ENCODE peak calls at places on chromosomes 13 and 19, in five cellular contexts. U is heart left ventricle, F is psoas muscle, Q is hepatocyte, S is mammary epithelial cell. G is an unnamed sample.

GRCh38 chr19:7540761-7541480 is 5.4 kb downstream of the PNPLA6 start:
- DNase-seq in S (peak; percentile 24), F (no peak), U (no peak), Q (no peak), G (no peak)

GRCh38 chr19:18496167-18496979 is 25.5 kb downstream of the ELL start:
- DNase-seq in U (no peak), S (peak; percentile 90), F (no peak), Q (no peak), G (no peak)

GRCh38 chr13:20711301-20712044 is 8.0 kb downstream of the IL17D start:
- DNase-seq in F (no peak), U (no peak), Q (no peak), S (no peak), G (no peak)

GRCh38 chr13:36431204-36432105 is 840 bp upstream of the CCNA1 start:
- DNase-seq in F (no peak), S (peak; percentile 33), U (no peak), Q (peak; percentile 48), G (no peak)

GRCh38 chr19:28934626-28935025 is 278.3 kb downstream of the UQCRFS1 start:
- DNase-seq in F (no peak), U (no peak), Q (no peak), S (no peak), G (no peak)

GRCh38 chr13:59914556-59914955 is 249.2 kb downstream of the DIAPH3 start:
- DNase-seq in U (no peak), S (no peak), F (no peak), Q (no peak), G (no peak)

GRCh38 chr19:2350656-2351055 is 9.4 kb upstream of the TMPRSS9 start:
- DNase-seq in S (no peak), F (peak; percentile 39), Q (no peak), U (no peak), G (no peak)

GRCh38 chr13:52809310-52809769 is 39.1 kb downstream of the PCDH8 start:
- DNase-seq in U (peak; percentile 37), Q (peak; percentile 82), F (no peak), S (peak; percentile 84), G (peak; percentile 36)

GRCh38 chr13:70960841-70961443 is 852.7 kb upstream of the KLHL1 start:
- DNase-seq in Q (peak; percentile 64), F (no peak), S (peak; percentile 5), U (no peak), G (no peak)

GRCh38 chr13:77595166-77595810 is 59.8 kb downstream of the SCEL start:
- DNase-seq in U (no peak), F (no peak), Q (no peak), S (no peak), G (no peak)

GRCh38 chr19:3969435-3970312 is 1.2 kb downstream of the DAPK3 start:
- DNase-seq in U (peak; percentile 62), Q (peak; percentile 85), S (peak; percentile 95), F (peak; percentile 78), G (no peak)

GRCh38 chr13:49395416-49396277 is 48.2 kb downstream of the CAB39L start:
- DNase-seq in Q (no peak), S (no peak), F (peak; percentile 46), U (peak; percentile 51), G (peak; percentile 37)

GRCh38 chr13:29702912-29703351 is 107.4 kb upstream of the SLC7A1 start:
- DNase-seq in F (peak; percentile 67), S (peak; percentile 90), U (peak; percentile 47), Q (peak; percentile 40), G (no peak)

GRCh38 chr13:34793301-34793700 is 148.8 kb upstream of the NBEA start:
- DNase-seq in Q (no peak), F (no peak), U (no peak), S (no peak), G (no peak)

GRCh38 chr19:55300821-55301458 is 17.1 kb downstream of the BRSK1 start:
- DNase-seq in F (no peak), Q (no peak), U (no peak), S (no peak), G (no peak)

GRCh38 chr19:48596679-48597465 is 9.7 kb upstream of the SPACA4 start:
- DNase-seq in U (no peak), S (no peak), F (no peak), Q (no peak), G (no peak)

GRCh38 chr19:39671739-39672363 is 16.1 kb downstream of the LGALS16 start:
- DNase-seq in U (no peak), Q (peak; percentile 70), F (no peak), S (peak; percentile 31), G (peak; percentile 51)

GRCh38 chr19:33472696-33473624 is 48.6 kb downstream of the PEPD start:
- DNase-seq in F (no peak), S (peak; percentile 60), Q (no peak), U (no peak), G (no peak)

GRCh38 chr13:24038846-24039330 is 121.6 kb upstream of the SPATA13 start:
- DNase-seq in S (peak; percentile 57), U (no peak), F (no peak), Q (no peak), G (no peak)

GRCh38 chr13:91032104-91032503 is 315.4 kb upstream of the MIR17HG start:
- DNase-seq in F (no peak), Q (no peak), U (no peak), S (no peak), G (no peak)

GRCh38 chr13:43261018-43261417 is 237.6 kb downstream of the DNAJC15 start:
- DNase-seq in U (no peak), S (peak; percentile 63), Q (no peak), F (no peak), G (no peak)

GRCh38 chr13:90039516-90039915 is 1308.0 kb upstream of the MIR17HG start:
- DNase-seq in Q (no peak), U (no peak), F (no peak), S (no peak), G (no peak)

GRCh38 chr19:588093-588742 is 1.5 kb upstream of the HCN2 start:
- DNase-seq in S (peak; percentile 75), F (no peak), U (peak; percentile 87), Q (peak; percentile 82), G (no peak)

GRCh38 chr19:30226464-30227070 is 145.6 kb upstream of the ZNF536 start:
- DNase-seq in Q (peak; percentile 23), S (no peak), F (no peak), U (no peak), G (no peak)

GRCh38 chr19:30223866-30224688 is 148.1 kb upstream of the ZNF536 start:
- DNase-seq in Q (no peak), F (no peak), S (no peak), U (no peak), G (no peak)

GRCh38 chr19:30222993-30223865 is 149.0 kb upstream of the ZNF536 start:
- DNase-seq in F (no peak), U (no peak), Q (peak; percentile 29), S (no peak), G (no peak)

GRCh38 chr19:30225615-30226463 is 146.3 kb upstream of the ZNF536 start:
- DNase-seq in S (no peak), Q (peak; percentile 33), U (no peak), F (no peak), G (no peak)

GRCh38 chr19:30224689-30225606 is 147.2 kb upstream of the ZNF536 start:
- DNase-seq in U (no peak), S (no peak), Q (peak; percentile 22), F (no peak), G (no peak)
- H3K27ac ChIP-seq in U (peak overlapping the region; percentile 2), S (no peak overlapping the region), Q (peak overlapping the region; percentile 65), F (no peak overlapping the region), G (peak overlapping the region; percentile 95)

GRCh38 chr13:66618702-66619101 is 611.4 kb downstream of the PCDH9 start:
- DNase-seq in Q (peak; percentile 62), U (no peak), S (peak; percentile 14), F (no peak), G (no peak)
- TF ChIP-seq CTCF in Q (peak; percentile 43), U (peak; percentile 44), S (peak; percentile 50), F (peak; percentile 43), G (no peak)

DNA sequence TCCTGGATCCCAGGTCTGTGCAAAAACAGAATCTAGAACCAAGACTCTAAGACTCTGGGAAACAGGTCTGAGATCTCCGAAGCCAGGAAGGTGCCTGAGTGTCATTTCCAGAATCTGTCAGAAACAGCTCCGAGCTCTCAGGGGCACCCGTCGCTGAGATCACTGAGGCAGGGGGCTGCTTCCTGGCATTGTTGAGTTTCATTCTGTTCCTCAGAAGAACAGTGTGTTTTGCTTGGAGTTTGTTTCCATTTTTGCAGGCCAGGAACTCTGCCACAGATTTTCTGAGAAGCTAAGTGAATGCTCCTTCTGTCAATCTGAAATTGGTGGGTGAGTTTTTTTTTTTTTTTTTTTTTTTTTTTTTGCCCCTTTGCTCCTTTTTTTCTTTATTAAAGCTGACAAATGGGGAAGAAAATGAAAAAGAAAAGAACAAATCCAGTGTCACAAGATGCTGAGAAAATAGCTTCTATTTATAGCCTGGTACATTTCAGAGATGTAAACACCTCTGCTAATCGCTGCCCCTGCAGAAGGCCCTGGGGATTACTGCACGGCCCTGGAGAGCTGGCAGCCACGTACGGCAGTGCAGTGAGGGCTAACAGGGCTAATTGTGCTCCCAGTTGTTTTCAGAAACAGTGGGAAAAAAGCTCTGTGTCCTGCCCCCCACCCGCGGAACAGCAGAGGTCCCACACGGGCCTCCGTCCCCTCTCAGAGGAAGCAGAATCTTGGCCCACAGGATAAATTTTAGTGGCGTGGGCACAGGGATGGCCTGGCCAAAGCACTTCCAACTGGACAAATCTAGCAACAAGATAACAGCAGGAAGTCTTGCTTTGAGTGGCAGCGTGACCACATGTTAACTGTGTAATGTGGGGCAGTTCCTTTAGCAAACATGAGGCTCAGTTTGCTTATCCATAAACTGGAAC is 237.6 kb upstream of the IRS2 start:
- DNase-seq in S (no peak), F (peak; percentile 61), U (peak; percentile 60), Q (peak; percentile 65), G (no peak)
- H3K27ac ChIP-seq in S (no peak overlapping the region), F (peak overlapping the region; percentile 69), U (peak overlapping the region; percentile 72), Q (peak overlapping the region; percentile 93), G (peak overlapping the region; percentile 98)

GRCh38 chr13:54162069-54162468 is 1133.5 kb downstream of the OLFM4 start:
- DNase-seq in F (no peak), Q (no peak), U (no peak), S (no peak), G (no peak)
- TF ChIP-seq CTCF in F (no peak), Q (peak; percentile 5), U (no peak), S (no peak), G (no peak)

G was measured in tibial nerve.